ENCODE peak calls at places on chromosomes 4 and X, in four cellular contexts. H, Y, R and T are unnamed samples.
A peak's percentile ranks its signal among the peaks of the same experiment; 100 is the strongest.

GRCh38 chrX:16320765-16321355 is 153.6 kb downstream of the MAGEB17 start:
- DNase-seq in H (peak; percentile 2), Y (no peak), R (no peak), T (no peak)

GRCh38 chr4:149248191-149248590 is 567.5 kb downstream of the IQCM start:
- DNase-seq in Y (no peak), H (no peak), R (no peak), T (no peak)

GRCh38 chr4:7073526-7074390 is 5.9 kb upstream of the GRPEL1 start:
- DNase-seq in R (peak; percentile 78), Y (no peak), H (peak; percentile 76), T (peak; percentile 77)

GRCh38 chr4:56240554-56241190 is 146.6 kb downstream of the AASDH start:
- DNase-seq in R (peak; percentile 32), Y (no peak), H (no peak), T (peak; percentile 55)

GRCh38 chr4:14022428-14022827 is 394.9 kb upstream of the BOD1L1 start:
- DNase-seq in R (no peak), Y (no peak), H (peak; percentile 5), T (no peak)

GRCh38 chr4:6222761-6223292 is 22.5 kb upstream of the JAKMIP1 start:
- DNase-seq in R (no peak), H (no peak), Y (no peak), T (no peak)

GRCh38 chr4:6855692-6856297 is 53.8 kb upstream of the TBC1D14 start:
- DNase-seq in H (peak; percentile 71), R (peak; percentile 60), Y (peak; percentile 94), T (peak; percentile 20)

GRCh38 chr4:81550005-81550896 is 78.5 kb upstream of the RASGEF1B start:
- DNase-seq in R (no peak), H (no peak), Y (no peak), T (no peak)

GRCh38 chrX:109782994-109783711 is 50.1 kb upstream of the ACSL4 start:
- DNase-seq in H (no peak), R (no peak), Y (no peak), T (no peak)

DNA sequence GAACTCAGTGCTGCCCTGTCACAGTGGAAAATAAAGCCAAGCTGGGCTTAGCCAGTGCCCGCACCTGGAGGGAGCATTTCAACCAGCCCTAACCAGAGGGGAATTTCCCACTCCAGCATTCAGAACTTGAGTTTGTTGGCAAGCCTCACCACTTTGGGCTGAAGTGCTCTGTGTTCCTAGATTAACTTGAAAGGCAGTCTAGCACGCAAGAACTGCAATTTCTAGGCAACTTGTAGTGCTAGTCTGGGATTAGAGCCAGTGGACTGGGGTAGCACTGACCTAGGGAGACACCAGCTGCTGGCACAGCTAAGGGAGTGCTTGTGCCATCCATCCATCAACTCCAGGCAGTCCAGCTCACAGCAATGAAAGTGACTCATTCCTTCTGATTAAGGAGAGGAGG is 1060.6 kb upstream of the GRID2 start:
- DNase-seq in Y (no peak), H (peak; percentile 13), R (no peak), T (no peak)
- TF ChIP-seq CHD4 in Y (no peak), H (no peak), R (no peak), T (no peak)

DNA sequence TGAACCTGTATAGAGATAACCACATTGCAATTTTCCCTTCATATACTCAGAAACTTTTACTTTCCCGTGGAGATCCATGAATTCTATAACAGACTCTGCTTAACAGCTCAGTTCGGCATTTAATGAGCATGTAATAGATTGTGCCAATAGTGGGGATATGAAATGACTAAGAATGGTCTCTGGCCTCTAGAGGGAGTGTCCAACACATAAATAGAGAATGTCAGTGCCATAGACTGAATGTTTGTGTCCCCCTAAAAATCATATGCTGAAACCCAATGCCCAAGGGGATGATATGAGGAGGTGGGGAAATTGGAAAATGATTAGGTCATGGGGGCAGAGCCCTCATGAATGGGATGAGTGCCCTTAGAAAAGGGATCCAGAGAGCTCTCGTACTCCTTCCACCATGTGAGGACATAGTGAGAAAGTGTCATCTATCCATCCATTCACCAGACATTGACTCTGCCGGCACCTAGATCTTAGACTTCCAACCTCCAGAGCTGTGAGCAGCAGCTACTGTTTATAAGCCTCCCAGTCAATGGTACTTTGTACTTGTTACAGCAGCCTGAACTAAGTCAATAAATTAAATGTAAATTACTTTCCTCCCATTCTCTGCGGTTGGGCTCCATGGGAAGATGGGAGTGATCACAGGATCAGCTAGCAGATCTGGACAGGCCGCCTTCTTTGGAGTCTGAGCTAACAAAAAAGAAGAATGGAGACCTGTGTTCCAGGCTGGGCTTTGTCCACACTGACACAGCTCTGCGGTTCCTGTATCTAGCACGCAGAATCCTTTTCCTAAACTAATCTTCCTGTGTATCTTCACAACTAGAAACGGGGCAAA is 28.1 kb upstream of the HPSE start:
- DNase-seq in R (peak; percentile 38), Y (no peak), H (peak; percentile 19), T (peak; percentile 96)
- TF ChIP-seq CHD4 in R (no peak), Y (no peak), H (no peak), T (no peak)

GRCh38 chr4:95091272-95091671 is 333.5 kb downstream of the BMPR1B start:
- DNase-seq in R (no peak), H (peak; percentile 60), Y (no peak), T (no peak)

GRCh38 chr4:95093936-95094929 is 336.5 kb downstream of the BMPR1B start:
- DNase-seq in H (peak; percentile 86), Y (no peak), R (no peak), T (no peak)

GRCh38 chr4:95093460-95093859 is 335.7 kb downstream of the BMPR1B start:
- DNase-seq in H (no peak), R (no peak), Y (no peak), T (no peak)

GRCh38 chr4:95092762-95093161 is 335.0 kb downstream of the BMPR1B start:
- DNase-seq in R (peak; percentile 2), H (peak; percentile 46), Y (no peak), T (no peak)

DNA sequence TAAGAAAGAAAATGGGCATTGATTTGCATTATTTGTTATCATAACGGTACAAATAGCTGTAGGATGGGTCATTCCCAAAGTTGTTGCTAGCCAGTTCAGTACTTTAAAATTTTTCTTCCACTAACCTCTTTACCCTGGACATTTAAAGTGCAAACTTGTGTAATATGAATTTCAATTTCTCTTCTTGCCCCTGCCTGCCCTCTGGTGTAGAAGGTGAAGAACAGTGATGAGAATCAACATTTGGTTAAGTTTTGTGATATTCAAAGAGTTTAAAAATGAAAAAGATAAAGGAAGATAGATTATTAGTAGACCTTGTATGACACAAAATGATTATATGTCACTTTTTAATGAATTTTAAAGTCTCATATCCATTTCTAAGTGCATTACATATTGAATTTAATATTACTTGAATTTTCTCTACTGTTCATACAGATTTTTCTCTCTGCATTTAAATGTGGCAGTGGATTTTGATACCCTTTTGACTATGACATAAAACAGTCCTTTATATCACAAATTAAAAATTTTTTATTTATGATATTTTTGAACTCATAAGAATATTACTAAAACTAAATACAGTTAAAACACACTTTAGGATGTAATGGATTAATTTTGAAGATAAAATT is 337.7 kb downstream of the BMPR1B start:
- DNase-seq in R (peak; percentile 3), H (peak; percentile 78), Y (no peak), T (peak; percentile 5)
- TF ChIP-seq CHD4 in R (no peak), H (no peak), Y (no peak), T (no peak)

GRCh38 chrX:56729152-56729557 is at the start of gene NBDY:
- DNase-seq in H (peak; percentile 75), R (peak; percentile 32), Y (no peak), T (no peak)
- TF ChIP-seq CHD4 in H (no peak), R (no peak), Y (no peak), T (no peak)

GRCh38 chr4:146229406-146229805 is 15.1 kb downstream of the REELD1 start:
- DNase-seq in R (no peak), Y (no peak), H (no peak), T (no peak)
- TF ChIP-seq CHD4 in R (no peak), Y (no peak), H (no peak), T (no peak)

GRCh38 chrX:7073336-7073735 is 74.2 kb upstream of the STS start:
- DNase-seq in R (no peak), H (no peak), Y (no peak), T (no peak)
- TF ChIP-seq CHD4 in R (no peak), H (no peak), Y (no peak), T (no peak)